ENCODE peak calls at places on chromosomes 3 and 15, in seven cellular contexts. G is IMR-90, O is colonic mucosa, X is upper lobe of right lung, W is PC-3, F is testis, Q is fibroblast of pulmonary artery. Y is an unnamed sample.

GRCh38 chr15:29518442-29518841 is 248.8 kb upstream of the NSMCE3 start:
- DNase-seq in G (no peak), O (no peak), X (no peak), W (no peak), F (no peak), Q (peak), Y (no peak)

GRCh38 chr15:96330064-96330449 is 443 bp upstream of the NR2F2 start:
- DNase-seq in G (peak), O (peak), X (no peak), W (peak), F (peak), Q (peak), Y (no peak)

GRCh38 chr3:190036631-190037030 is 84.1 kb downstream of the P3H2 start:
- DNase-seq in G (peak), O (no peak), X (no peak), W (no peak), F (no peak), Q (peak), Y (no peak)

GRCh38 chr3:36843065-36844051 is 79.0 kb upstream of the DCLK3 start:
- DNase-seq in G (peak), O (no peak), X (no peak), W (peak), F (peak), Q (peak), Y (no peak)

GRCh38 chr3:98188553-98188952 is 22.1 kb downstream of the OR5H15 start:
- DNase-seq in G (no peak), O (no peak), X (no peak), W (peak), F (no peak), Q (no peak), Y (no peak)

GRCh38 chr15:57440167-57440566 is 63.9 kb downstream of the CGNL1 start:
- DNase-seq in G (no peak), O (no peak), X (no peak), W (no peak), F (no peak), Q (peak), Y (no peak)

GRCh38 chr3:72756900-72757299 is 91.3 kb downstream of the SHQ1 start:
- DNase-seq in G (no peak), O (no peak), X (no peak), W (no peak), F (no peak), Q (no peak), Y (no peak)

GRCh38 chr3:51967384-51968174 is at the start of gene PCBP4:
- DNase-seq in G (peak), O (peak), X (peak), W (peak), F (peak), Q (peak), Y (no peak)

GRCh38 chr3:114626751-114627150 is 332.9 kb downstream of the TIGIT start:
- DNase-seq in G (peak), O (no peak), X (no peak), W (no peak), F (no peak), Q (no peak), Y (no peak)

GRCh38 chr3:114622001-114622400 is 328.2 kb downstream of the TIGIT start:
- DNase-seq in G (peak), O (no peak), X (no peak), W (no peak), F (no peak), Q (no peak), Y (no peak)

GRCh38 chr3:114623420-114624046 is 329.7 kb downstream of the TIGIT start:
- DNase-seq in G (no peak), O (no peak), X (no peak), W (no peak), F (no peak), Q (no peak), Y (no peak)

GRCh38 chr3:114624676-114625181 is 330.9 kb downstream of the TIGIT start:
- DNase-seq in G (peak), O (peak), X (peak), W (peak), F (peak), Q (peak), Y (peak)

GRCh38 chr3:114624047-114624445 is 330.2 kb downstream of the TIGIT start:
- DNase-seq in G (peak), O (peak), X (no peak), W (no peak), F (peak), Q (peak), Y (no peak)
- H3K4me3 ChIP-seq in G (peak), O (no peak), X (peak), W (no peak), F (peak), Q (peak), Y (peak)

GRCh38 chr15:32935139-32935538 is 217.3 kb downstream of the GREM1 start:
- DNase-seq in G (no peak), O (no peak), X (no peak), W (no peak), F (no peak), Q (no peak), Y (no peak)

GRCh38 chr15:32933241-32933640 is 215.4 kb downstream of the GREM1 start:
- DNase-seq in G (no peak), O (no peak), X (no peak), W (no peak), F (no peak), Q (peak), Y (no peak)

GRCh38 chr15:32941823-32942222 is 224.0 kb downstream of the GREM1 start:
- DNase-seq in G (no peak), O (no peak), X (no peak), W (no peak), F (no peak), Q (no peak), Y (no peak)

GRCh38 chr15:32936283-32936918 is 218.6 kb downstream of the GREM1 start:
- DNase-seq in G (peak), O (no peak), X (no peak), W (peak), F (no peak), Q (peak), Y (no peak)
- TF ChIP-seq CTCF in G (peak), O (peak), X (peak), W (peak), F (peak), Q (peak), Y (peak)

DNA sequence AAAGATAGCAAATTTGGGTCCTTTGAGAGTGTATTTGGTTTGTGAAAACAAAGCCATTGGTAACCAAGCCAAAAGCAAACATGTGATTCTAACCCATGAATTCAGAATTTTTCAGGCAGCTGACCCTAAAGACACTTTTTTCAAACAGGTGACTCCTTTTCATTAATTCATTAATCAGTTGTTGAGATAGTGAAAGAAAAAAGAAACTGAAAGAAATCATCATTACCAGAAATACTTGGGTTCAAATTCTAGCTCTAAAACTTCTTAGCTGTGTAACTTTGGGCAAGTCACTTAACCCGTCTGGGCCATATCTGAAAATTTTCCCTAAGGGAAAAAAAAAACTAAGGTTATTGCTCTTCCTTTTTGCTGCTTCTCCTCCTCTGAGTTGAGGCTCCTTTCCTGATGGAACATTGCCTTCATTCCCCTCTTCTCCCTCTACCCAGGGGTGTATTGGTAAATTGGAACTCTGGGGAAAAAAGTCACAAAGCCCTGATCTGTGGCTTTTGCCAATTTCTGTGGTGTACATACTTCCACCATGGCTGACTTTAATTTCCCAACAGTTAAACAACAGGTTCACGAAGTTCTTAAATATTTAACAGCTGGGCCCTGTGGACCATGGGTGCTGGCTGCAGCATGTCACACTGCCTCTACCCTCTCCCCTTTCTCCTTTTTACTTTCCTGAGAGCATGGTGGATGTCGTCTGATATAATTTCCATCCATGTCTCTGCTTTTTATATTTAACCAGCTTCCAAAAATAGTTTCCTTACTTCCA is 120.3 kb downstream of the ASB7 start:
- DNase-seq in G (no peak), O (no peak), X (no peak), W (no peak), F (no peak), Q (no peak), Y (no peak)
- H3K4me3 ChIP-seq in G (no peak), O (no peak), X (no peak), W (peak), F (no peak), Q (no peak), Y (no peak)

DNA sequence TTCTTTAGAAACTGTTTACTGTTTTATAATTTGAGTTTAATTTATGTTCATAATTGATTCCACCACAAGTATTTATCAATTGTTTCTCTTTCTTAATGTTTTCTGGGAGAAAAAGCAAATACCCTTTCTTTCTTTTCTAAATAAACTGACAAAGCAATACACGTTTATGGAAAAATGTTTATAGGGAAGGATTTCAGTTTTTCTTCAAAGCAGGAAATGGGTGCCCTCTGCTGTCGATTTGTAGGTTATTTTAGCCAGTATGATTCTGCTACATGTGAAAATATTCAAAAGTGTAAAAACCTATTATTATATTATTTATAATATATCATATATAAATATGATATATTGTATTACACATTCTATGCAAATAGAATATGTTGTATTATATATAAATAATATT is 921.0 kb upstream of the ROBO1 start:
- DNase-seq in G (no peak), O (no peak), X (no peak), W (peak), F (peak), Q (peak), Y (no peak)
- TF ChIP-seq CTCF in G (peak), O (no peak), X (peak), W (peak), F (no peak), Q (peak), Y (no peak)

GRCh38 chr3:27713435-27713880 is 8.7 kb downstream of the EOMES start:
- DNase-seq in G (no peak), O (peak), X (no peak), W (peak), F (no peak), Q (no peak), Y (no peak)
- H3K4me3 ChIP-seq in G (peak), O (peak), X (peak), W (peak), F (peak), Q (peak), Y (peak)

GRCh38 chr3:196631655-196632032 is 7.8 kb upstream of the NRROS start:
- DNase-seq in G (no peak), O (no peak), X (no peak), W (no peak), F (no peak), Q (no peak), Y (no peak)
- TF ChIP-seq CTCF in G (no peak), O (no peak), X (no peak), W (no peak), F (no peak), Q (no peak), Y (no peak)

GRCh38 chr3:75395601-75396315 is 268.4 kb upstream of the FRG2C start:
- DNase-seq in G (no peak), O (no peak), X (no peak), W (no peak), F (no peak), Q (no peak), Y (no peak)
- H3K4me3 ChIP-seq in G (no peak), O (peak), X (peak), W (no peak), F (peak), Q (no peak), Y (peak)

GRCh38 chr3:94522488-94522887 is 459.6 kb downstream of the NSUN3 start:
- DNase-seq in G (no peak), O (no peak), X (no peak), W (peak), F (no peak), Q (no peak), Y (no peak)
- TF ChIP-seq CTCF in G (no peak), O (no peak), X (no peak), W (peak), F (no peak), Q (peak), Y (no peak)

GRCh38 chr3:25883492-25883891 is 93.6 kb downstream of the OXSM start:
- DNase-seq in G (no peak), O (no peak), X (no peak), W (no peak), F (no peak), Q (no peak), Y (no peak)
- H3K4me3 ChIP-seq in G (no peak), O (no peak), X (no peak), W (no peak), F (no peak), Q (no peak), Y (no peak)